ENCODE peak calls at places on chromosomes 3 and 15, in four cellular contexts. L, Z, S and I are unnamed samples.
A peak's percentile ranks its signal among the peaks of the same experiment; 100 is the strongest.

GRCh38 chr15:77292924-77293558 is 126.9 kb downstream of the PEAK1 start:
- DNase-seq in L (no peak), Z (no peak), S (no peak), I (no peak)

GRCh38 chr3:123343296-123344174 is 105.4 kb downstream of the ADCY5 start:
- DNase-seq in L (no peak), Z (no peak), S (no peak), I (no peak)

GRCh38 chr3:47802734-47803477 is at the start of gene DHX30:
- DNase-seq in L (peak; percentile 88), Z (peak; percentile 94), S (peak; percentile 83), I (peak; percentile 88)

GRCh38 chr3:151226088-151226563 is 23.1 kb upstream of the GPR171 start:
- DNase-seq in L (no peak), Z (no peak), S (peak; percentile 86), I (no peak)

GRCh38 chr15:87477759-87478687 is 778.5 kb downstream of the NTRK3 start:
- DNase-seq in L (no peak), Z (peak; percentile 49), S (peak; percentile 49), I (peak; percentile 37)

GRCh38 chr15:26772588-26773484 is at the start of gene GABRB3:
- DNase-seq in L (no peak), Z (peak; percentile 93), S (no peak), I (peak; percentile 88)

GRCh38 chr3:130661116-130661515 is 85.5 kb downstream of the PIK3R4 start:
- DNase-seq in L (no peak), Z (no peak), S (no peak), I (no peak)

GRCh38 chr3:194879991-194880939 is 194.6 kb downstream of the FAM43A start:
- DNase-seq in L (no peak), Z (peak; percentile 73), S (peak; percentile 11), I (no peak)

GRCh38 chr3:113275876-113276580 is 64.7 kb downstream of the BOC start:
- DNase-seq in L (peak; percentile 38), Z (no peak), S (peak; percentile 55), I (peak; percentile 29)

DNA sequence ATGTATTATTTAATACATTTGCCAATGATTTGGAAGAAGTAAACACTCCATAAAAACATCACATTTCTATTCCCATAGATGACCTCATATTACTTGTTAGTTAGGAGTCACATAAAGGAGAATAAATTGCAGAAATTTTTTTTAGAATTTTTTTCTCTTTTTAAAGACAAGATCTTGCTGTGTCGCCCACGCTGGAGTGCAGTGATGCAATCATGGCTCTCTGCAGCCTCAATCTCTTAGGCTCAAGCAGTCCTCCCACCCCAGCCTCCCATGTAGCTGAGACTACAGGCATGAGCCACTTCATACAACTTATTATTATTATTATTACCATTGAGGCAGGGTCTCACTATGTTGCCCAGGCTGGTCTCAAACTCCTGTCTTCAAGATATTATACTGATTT is 12.3 kb upstream of the USP8 start:
- DNase-seq in L (no peak), Z (no peak), S (no peak), I (no peak)
- TF ChIP-seq EZH2phosphoT487 in L (no peak), Z (no peak), S (no peak), I (no peak)

GRCh38 chr15:70078578-70079417 is 18.9 kb downstream of the TLE3 start:
- DNase-seq in L (no peak), Z (no peak), S (no peak), I (no peak)
- TF ChIP-seq EZH2phosphoT487 in L (no peak), Z (no peak), S (no peak), I (no peak)

GRCh38 chr15:90340345-90340744 is 11.7 kb upstream of the ZNF774 start:
- DNase-seq in L (peak; percentile 60), Z (no peak), S (peak; percentile 28), I (peak; percentile 60)

GRCh38 chr15:90344632-90345031 is 7.5 kb upstream of the ZNF774 start:
- DNase-seq in L (no peak), Z (no peak), S (no peak), I (no peak)

GRCh38 chr15:90345859-90346258 is 6.2 kb upstream of the ZNF774 start:
- DNase-seq in L (no peak), Z (no peak), S (no peak), I (no peak)

GRCh38 chr15:90343391-90343790 is 8.7 kb upstream of the ZNF774 start:
- DNase-seq in L (no peak), Z (no peak), S (peak; percentile 53), I (no peak)

GRCh38 chr15:90342655-90343054 is 9.4 kb upstream of the ZNF774 start:
- DNase-seq in L (peak; percentile 29), Z (no peak), S (no peak), I (no peak)
- TF ChIP-seq EZH2phosphoT487 in L (no peak), Z (no peak), S (no peak), I (no peak)

DNA sequence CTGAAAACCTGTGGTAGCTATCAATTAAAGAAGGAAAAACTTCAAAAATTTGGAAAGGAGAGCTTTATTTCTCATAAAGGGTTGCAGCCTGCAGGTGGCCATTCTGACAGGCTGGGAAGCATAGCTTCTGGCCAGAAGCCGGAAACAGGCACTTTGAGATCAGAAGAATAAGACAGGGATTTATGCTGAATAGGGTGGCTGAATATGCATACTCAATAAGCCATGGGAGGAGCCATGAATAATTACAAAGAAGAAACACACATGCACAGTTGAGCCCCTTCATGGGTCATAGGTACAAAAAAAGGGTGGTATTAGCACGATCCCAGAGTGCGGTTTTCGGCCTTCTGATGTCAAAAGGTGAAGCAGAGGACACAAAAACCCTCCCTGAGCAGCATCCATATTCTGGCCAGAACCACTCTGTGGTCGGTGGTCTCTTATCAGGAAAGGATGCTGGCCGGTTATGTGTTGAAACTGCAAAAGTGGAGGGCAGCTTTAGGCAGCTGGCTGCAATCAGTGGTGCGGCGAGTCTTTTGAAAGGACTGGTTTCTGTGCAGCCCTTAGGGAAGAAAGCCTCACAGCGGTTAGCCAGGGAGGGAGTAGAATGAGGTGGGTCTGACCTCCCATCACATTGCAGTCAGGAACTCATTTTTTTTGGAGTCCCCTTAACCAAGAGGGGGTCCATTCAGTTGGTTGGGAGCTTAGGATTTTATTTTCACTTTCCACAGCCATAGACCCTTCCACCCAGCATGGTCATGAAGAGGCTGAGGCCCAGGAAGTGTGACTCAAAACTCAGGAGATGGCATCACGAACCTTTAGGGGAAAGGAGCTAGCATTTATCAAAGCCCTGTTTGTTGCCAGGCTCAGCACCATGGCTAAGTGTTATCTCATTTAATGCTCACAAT is 34.7 kb upstream of the CCDC174 start:
- DNase-seq in L (no peak), Z (no peak), S (no peak), I (no peak)
- TF ChIP-seq EZH2phosphoT487 in L (no peak), Z (no peak), S (no peak), I (no peak)